ENCODE peak calls at places on chromosome 9, in five cellular contexts. T is endothelial cell, B is choroid plexus epithelial cell, R is midbrain, U is lung microvascular endothelial cell. E is an unnamed sample.
A peak's percentile ranks its signal among the peaks of the same experiment; 100 is the strongest.

GRCh38 chr9:87685871-87686519 is 39.9 kb upstream of the CTSL start:
- DNase-seq in T (no peak), B (peak; percentile 57), R (peak; percentile 18), U (peak; percentile 32), E (no peak)

GRCh38 chr9:124835026-124835501 is 18.2 kb upstream of the WDR38 start:
- DNase-seq in T (no peak), B (peak; percentile 93), R (peak; percentile 6), U (peak; percentile 83), E (peak; percentile 63)

GRCh38 chr9:114851301-114851700 is 45.5 kb upstream of the TNFSF15 start:
- DNase-seq in T (no peak), B (no peak), R (no peak), U (no peak), E (no peak)

GRCh38 chr9:28762167-28762566 is 1188.9 kb upstream of the C9orf72 start:
- DNase-seq in T (no peak), B (no peak), R (no peak), U (no peak), E (no peak)

GRCh38 chr9:129666575-129666974 is 1.1 kb downstream of the PRRX2 start:
- DNase-seq in T (no peak), B (no peak), R (no peak), U (no peak), E (no peak)

GRCh38 chr9:134839441-134840125 is 41.0 kb upstream of the FCN2 start:
- DNase-seq in T (peak; percentile 25), B (no peak), R (no peak), U (no peak), E (no peak)

GRCh38 chr9:113738506-113738897 is 137.6 kb upstream of the ZNF618 start:
- DNase-seq in T (no peak), B (no peak), R (no peak), U (no peak), E (no peak)

GRCh38 chr9:91048739-91049138 is 247.1 kb downstream of the SYK start:
- DNase-seq in T (no peak), B (no peak), R (no peak), U (no peak), E (no peak)

GRCh38 chr9:26566141-26566540 is 326.5 kb downstream of the CAAP1 start:
- DNase-seq in T (no peak), B (no peak), R (no peak), U (no peak), E (no peak)

GRCh38 chr9:129875181-129875611 is 39.9 kb downstream of the USP20 start:
- DNase-seq in T (peak; percentile 48), B (no peak), R (no peak), U (no peak), E (no peak)

GRCh38 chr9:95004452-95005275 is 278.2 kb downstream of the AOPEP start:
- DNase-seq in T (peak; percentile 33), B (no peak), R (no peak), U (peak; percentile 64), E (no peak)

GRCh38 chr9:136345281-136346156 is 18.0 kb downstream of the DNLZ start:
- DNase-seq in T (peak; percentile 67), B (peak; percentile 60), R (peak; percentile 87), U (peak; percentile 58), E (no peak)

GRCh38 chr9:36839131-36839885 is 194.8 kb downstream of the PAX5 start:
- DNase-seq in T (no peak), B (no peak), R (no peak), U (no peak), E (no peak)

GRCh38 chr9:127684576-127684975 is 22.2 kb upstream of the CFAP157 start:
- DNase-seq in T (no peak), B (peak; percentile 56), R (no peak), U (no peak), E (no peak)

GRCh38 chr9:134391319-134392231 is 65.3 kb downstream of the RXRA start:
- DNase-seq in T (no peak), B (no peak), R (no peak), U (peak; percentile 24), E (no peak)

GRCh38 chr9:38154501-38155421 is 85.7 kb upstream of the SHB start:
- DNase-seq in T (no peak), B (no peak), R (no peak), U (no peak), E (no peak)

GRCh38 chr9:19999491-20000057 is 210.7 kb upstream of the SLC24A2 start:
- DNase-seq in T (no peak), B (peak; percentile 87), R (no peak), U (peak; percentile 94), E (peak; percentile 19)

GRCh38 chr9:92165472-92165871 is 50.3 kb upstream of the SPTLC1 start:
- DNase-seq in T (no peak), B (no peak), R (no peak), U (no peak), E (no peak)

GRCh38 chr9:106916491-106917235 is 53.7 kb downstream of the ZNF462 start:
- DNase-seq in T (no peak), B (peak; percentile 94), R (no peak), U (peak; percentile 76), E (peak; percentile 65)

GRCh38 chr9:653421-653820 is 188.1 kb upstream of the DMRT1 start:
- DNase-seq in T (no peak), B (no peak), R (no peak), U (no peak), E (no peak)

GRCh38 chr9:33297455-33297854 is 7.1 kb downstream of the NFX1 start:
- DNase-seq in T (no peak), B (peak; percentile 24), R (peak; percentile 39), U (peak; percentile 45), E (no peak)

GRCh38 chr9:14011799-14012560 is 302.0 kb downstream of the NFIB start:
- DNase-seq in T (no peak), B (no peak), R (no peak), U (no peak), E (no peak)

GRCh38 chr9:134291452-134291881 is 34.8 kb upstream of the RXRA start:
- DNase-seq in T (no peak), B (no peak), R (no peak), U (no peak), E (no peak)

GRCh38 chr9:19925674-19926503 is 137.1 kb upstream of the SLC24A2 start:
- DNase-seq in T (peak; percentile 86), B (peak; percentile 82), R (peak; percentile 85), U (peak; percentile 77), E (peak; percentile 52)

GRCh38 chr9:127263664-127264063 is 910 bp upstream of the GARNL3 start:
- DNase-seq in T (no peak), B (peak; percentile 26), R (peak; percentile 62), U (no peak), E (no peak)

GRCh38 chr9:91346644-91347043 is 15.1 kb downstream of the AUH start:
- DNase-seq in T (no peak), B (peak; percentile 17), R (no peak), U (no peak), E (no peak)

GRCh38 chr9:129414377-129415021 is 206.4 kb downstream of the C9orf50 start:
- DNase-seq in T (no peak), B (peak; percentile 62), R (no peak), U (peak; percentile 48), E (no peak)

GRCh38 chr9:86721843-86722705 is 225.2 kb downstream of the GAS1 start:
- DNase-seq in T (no peak), B (peak; percentile 80), R (no peak), U (no peak), E (peak; percentile 83)

GRCh38 chr9:136903041-136903554 is 16.8 kb downstream of the TRAF2 start:
- DNase-seq in T (no peak), B (no peak), R (no peak), U (no peak), E (no peak)

GRCh38 chr9:131116281-131117101 is 8.9 kb upstream of the NUP214 start:
- DNase-seq in T (peak; percentile 31), B (no peak), R (peak; percentile 40), U (peak; percentile 66), E (no peak)

GRCh38 chr9:35914307-35914807 is 5.1 kb downstream of the SPAAR start:
- DNase-seq in T (peak; percentile 43), B (peak; percentile 26), R (no peak), U (peak; percentile 63), E (no peak)

GRCh38 chr9:97299809-97300414 is 7.5 kb upstream of the CCDC180 start:
- DNase-seq in T (no peak), B (peak; percentile 4), R (no peak), U (no peak), E (no peak)

GRCh38 chr9:122420315-122420714 is 49.5 kb downstream of the PTGS1 start:
- DNase-seq in T (peak; percentile 13), B (no peak), R (no peak), U (no peak), E (no peak)

GRCh38 chr9:117929873-117930272 is 225.7 kb downstream of the TLR4 start:
- DNase-seq in T (no peak), B (no peak), R (no peak), U (no peak), E (no peak)

GRCh38 chr9:128124873-128125574 is 2.5 kb downstream of the PTGES2 start:
- DNase-seq in T (peak; percentile 73), B (peak; percentile 78), R (peak; percentile 29), U (peak; percentile 63), E (no peak)

GRCh38 chr9:71781391-71781790 is 13.1 kb upstream of the CEMIP2 start:
- DNase-seq in T (no peak), B (no peak), R (no peak), U (no peak), E (no peak)